ENCODE peak calls at places on chromosomes 1 and 21, in nine cellular contexts. V, A, C, Z, N, I, Q, H and R are unnamed samples.

GRCh38 chr1:29322861-29323585 is 86.7 kb downstream of the PTPRU start:
- DNase-seq in V (no peak), A (no peak), C (no peak), Z (no peak), N (no peak), I (no peak), Q (no peak), H (no peak), R (no peak)

GRCh38 chr1:160040481-160040880 is 8.7 kb upstream of the PIGM start:
- DNase-seq in V (no peak), A (no peak), C (no peak), Z (no peak), N (no peak), I (no peak), Q (no peak), H (no peak), R (no peak)

GRCh38 chr1:224641030-224641429 is 24.9 kb downstream of the CNIH3 start:
- DNase-seq in V (peak), A (peak), C (peak), Z (peak), N (no peak), I (peak), Q (peak), H (no peak), R (peak)

GRCh38 chr21:32653326-32653901 is 41.2 kb upstream of the CFAP298 start:
- DNase-seq in V (peak), A (peak), C (peak), Z (peak), N (peak), I (peak), Q (peak), H (peak), R (peak)

GRCh38 chr1:234393190-234393589 is 19.9 kb downstream of the COA6 start:
- DNase-seq in V (peak), A (no peak), C (no peak), Z (no peak), N (no peak), I (no peak), Q (no peak), H (no peak), R (no peak)

GRCh38 chr1:232009741-232010140 is 383.2 kb downstream of the DISC1 start:
- DNase-seq in V (no peak), A (no peak), C (no peak), Z (no peak), N (no peak), I (no peak), Q (no peak), H (no peak), R (no peak)

GRCh38 chr1:195791796-195792195 is 816.4 kb downstream of the KCNT2 start:
- DNase-seq in V (no peak), A (no peak), C (no peak), Z (no peak), N (peak), I (peak), Q (no peak), H (no peak), R (peak)

GRCh38 chr1:169588785-169589485 is 2.7 kb upstream of the F5 start:
- DNase-seq in V (no peak), A (no peak), C (no peak), Z (no peak), N (no peak), I (peak), Q (no peak), H (no peak), R (no peak)

GRCh38 chr1:230744382-230744781 is 2.8 kb upstream of the CAPN9 start:
- DNase-seq in V (no peak), A (no peak), C (no peak), Z (no peak), N (peak), I (peak), Q (no peak), H (no peak), R (no peak)

DNA sequence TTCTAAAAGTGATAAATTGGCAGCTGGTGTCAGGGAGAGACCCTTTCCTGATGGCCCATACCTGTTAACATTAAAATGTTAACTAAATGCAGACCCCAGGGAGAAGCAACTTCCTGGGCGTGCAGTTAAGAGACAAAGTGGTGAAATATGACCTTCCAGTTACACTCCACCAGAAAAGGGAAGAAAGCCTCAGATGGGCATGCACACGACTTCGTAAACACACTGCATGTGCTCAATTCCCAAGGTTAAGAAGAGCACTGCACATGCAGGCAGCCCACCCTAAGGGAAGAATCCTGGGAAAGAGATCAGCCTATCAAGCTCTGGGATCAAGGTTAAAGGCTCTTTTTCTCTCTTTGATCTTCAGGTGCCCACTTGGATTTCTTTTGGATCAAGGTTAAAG is 9.6 kb upstream of the GBP6 start:
- DNase-seq in V (no peak), A (no peak), C (no peak), Z (no peak), N (no peak), I (no peak), Q (no peak), H (no peak), R (no peak)
- H2AFZ ChIP-seq in V (no peak), A (no peak), C (no peak), Z (no peak), N (no peak), I (no peak), Q (no peak), H (no peak), R (no peak)

GRCh38 chr1:72636636-72637035 is 354.3 kb upstream of the NEGR1 start:
- DNase-seq in V (no peak), A (no peak), C (no peak), Z (no peak), N (no peak), I (no peak), Q (no peak), H (peak), R (no peak)

GRCh38 chr1:72635719-72636118 is 353.4 kb upstream of the NEGR1 start:
- DNase-seq in V (no peak), A (no peak), C (no peak), Z (no peak), N (peak), I (peak), Q (no peak), H (no peak), R (no peak)
- TF ChIP-seq EZH2phosphoT487 in V (no peak), A (no peak), C (no peak), Z (no peak), N (no peak), I (no peak), Q (no peak), H (no peak), R (no peak)

GRCh38 chr1:172697463-172698100 is 38.7 kb downstream of the FASLG start:
- DNase-seq in V (no peak), A (no peak), C (peak), Z (no peak), N (no peak), I (no peak), Q (no peak), H (no peak), R (no peak)
- H2AFZ ChIP-seq in V (peak), A (peak), C (peak), Z (peak), N (peak), I (peak), Q (no peak), H (peak), R (no peak)

GRCh38 chr21:34639882-34640788 is 25.2 kb upstream of the RCAN1 start:
- DNase-seq in V (no peak), A (no peak), C (no peak), Z (peak), N (peak), I (no peak), Q (no peak), H (no peak), R (no peak)

GRCh38 chr21:34635307-34635706 is 20.4 kb upstream of the RCAN1 start:
- DNase-seq in V (peak), A (peak), C (no peak), Z (no peak), N (no peak), I (no peak), Q (no peak), H (no peak), R (no peak)

GRCh38 chr21:34639250-34639649 is 24.3 kb upstream of the RCAN1 start:
- DNase-seq in V (no peak), A (no peak), C (no peak), Z (no peak), N (no peak), I (no peak), Q (no peak), H (no peak), R (no peak)

GRCh38 chr21:34640858-34641257 is 25.9 kb upstream of the RCAN1 start:
- DNase-seq in V (no peak), A (no peak), C (no peak), Z (no peak), N (peak), I (peak), Q (no peak), H (no peak), R (no peak)

GRCh38 chr21:34636961-34637360 is 22.0 kb upstream of the RCAN1 start:
- DNase-seq in V (no peak), A (no peak), C (no peak), Z (no peak), N (no peak), I (no peak), Q (no peak), H (no peak), R (no peak)
- TF ChIP-seq EZH2phosphoT487 in V (no peak), A (no peak), C (no peak), Z (no peak), N (no peak), I (no peak), Q (no peak), H (no peak), R (no peak)

DNA sequence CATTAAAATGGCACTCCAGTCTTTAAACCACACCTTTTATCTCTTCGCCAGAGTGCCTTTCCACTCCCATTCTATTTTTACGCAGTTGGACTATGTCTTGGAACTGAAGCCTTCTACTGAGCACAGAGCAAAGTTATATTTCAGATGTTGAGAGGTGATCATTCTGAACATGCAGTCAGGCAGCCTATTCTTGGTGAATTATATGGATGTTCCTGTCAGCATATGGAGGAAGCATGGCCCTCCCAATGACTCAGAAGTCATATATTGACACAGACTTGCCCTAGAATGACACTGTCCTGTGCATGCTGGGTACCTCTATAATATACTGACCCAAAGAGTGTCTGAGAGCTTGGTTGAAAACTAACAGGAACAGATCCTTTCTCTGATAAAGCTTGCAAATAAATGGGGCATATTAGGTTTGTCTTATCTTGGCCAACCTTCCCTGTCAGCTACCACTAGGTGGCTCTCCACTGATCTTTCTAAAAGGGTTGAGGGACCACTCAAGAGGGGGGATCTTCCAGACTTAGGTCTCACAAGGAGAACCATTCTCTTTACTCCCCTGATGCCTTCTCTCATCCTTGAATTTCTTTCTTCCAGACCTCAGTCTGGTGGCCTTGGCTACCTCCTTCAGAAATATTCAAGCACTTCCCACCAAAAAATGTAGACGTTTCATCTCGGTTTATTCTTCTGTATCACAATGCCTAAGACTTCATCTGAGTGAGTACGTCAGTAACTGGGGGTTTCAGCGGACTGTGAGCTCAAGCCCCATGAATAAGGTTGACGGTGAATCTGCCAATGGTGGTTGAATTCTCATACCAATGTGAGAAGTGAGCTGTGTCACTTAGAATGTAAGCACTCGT is 11.8 kb upstream of the ALG14 start:
- DNase-seq in V (peak), A (peak), C (peak), Z (no peak), N (peak), I (peak), Q (peak), H (peak), R (peak)
- H2AFZ ChIP-seq in V (peak), A (peak), C (no peak), Z (no peak), N (peak), I (peak), Q (peak), H (peak), R (no peak)

GRCh38 chr1:91828583-91829281 is 57.2 kb downstream of the TGFBR3 start:
- DNase-seq in V (no peak), A (no peak), C (no peak), Z (no peak), N (no peak), I (no peak), Q (no peak), H (no peak), R (no peak)

GRCh38 chr1:91829293-91830153 is 56.4 kb downstream of the TGFBR3 start:
- DNase-seq in V (no peak), A (no peak), C (no peak), Z (no peak), N (no peak), I (no peak), Q (no peak), H (no peak), R (no peak)

GRCh38 chr1:91827094-91828006 is 58.6 kb downstream of the TGFBR3 start:
- DNase-seq in V (no peak), A (no peak), C (no peak), Z (no peak), N (peak), I (no peak), Q (no peak), H (no peak), R (peak)

GRCh38 chr1:91826649-91827048 is 59.3 kb downstream of the TGFBR3 start:
- DNase-seq in V (no peak), A (no peak), C (no peak), Z (no peak), N (no peak), I (no peak), Q (no peak), H (no peak), R (no peak)

GRCh38 chr1:91828007-91828321 is 58.0 kb downstream of the TGFBR3 start:
- DNase-seq in V (no peak), A (no peak), C (no peak), Z (no peak), N (no peak), I (no peak), Q (no peak), H (no peak), R (peak)
- TF ChIP-seq EZH2phosphoT487 in V (no peak), A (no peak), C (no peak), Z (no peak), N (no peak), I (no peak), Q (no peak), H (no peak), R (no peak)

GRCh38 chr1:41449326-41449921 is 35.1 kb downstream of the EDN2 start:
- DNase-seq in V (no peak), A (no peak), C (no peak), Z (no peak), N (no peak), I (no peak), Q (no peak), H (no peak), R (no peak)

GRCh38 chr1:41447995-41448770 is 36.3 kb downstream of the EDN2 start:
- DNase-seq in V (no peak), A (no peak), C (no peak), Z (no peak), N (peak), I (no peak), Q (no peak), H (no peak), R (no peak)

GRCh38 chr1:41444796-41445195 is 39.7 kb downstream of the EDN2 start:
- DNase-seq in V (no peak), A (no peak), C (no peak), Z (no peak), N (no peak), I (no peak), Q (no peak), H (no peak), R (no peak)

GRCh38 chr1:41448831-41449230 is 35.7 kb downstream of the EDN2 start:
- DNase-seq in V (no peak), A (no peak), C (no peak), Z (no peak), N (peak), I (no peak), Q (no peak), H (no peak), R (no peak)

GRCh38 chr1:41446851-41447610 is 37.5 kb downstream of the EDN2 start:
- DNase-seq in V (no peak), A (no peak), C (no peak), Z (no peak), N (no peak), I (no peak), Q (no peak), H (no peak), R (no peak)
- H2AFZ ChIP-seq in V (no peak), A (no peak), C (no peak), Z (no peak), N (no peak), I (no peak), Q (no peak), H (no peak), R (no peak)

DNA sequence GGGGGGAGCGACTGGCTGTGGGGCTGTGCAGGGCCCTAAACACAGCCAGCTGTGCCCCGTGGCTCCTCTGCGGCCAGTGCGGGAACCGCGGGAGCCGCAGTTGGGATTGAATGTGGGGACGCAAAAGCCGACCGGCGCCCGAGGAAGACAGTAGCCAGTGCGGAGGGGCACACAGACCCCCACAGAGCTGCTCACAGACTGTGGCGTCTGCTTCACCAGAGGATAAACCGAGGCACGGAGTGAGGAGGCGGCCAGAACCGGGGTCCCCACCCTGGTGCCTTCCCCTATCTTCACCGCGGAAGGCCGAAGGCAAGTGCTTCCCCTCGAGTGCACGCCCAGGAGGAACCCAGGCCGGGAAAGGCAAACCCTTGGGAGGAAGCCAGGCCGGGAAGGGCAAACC is 8.7 kb upstream of the TMEM52 start:
- DNase-seq in V (no peak), A (no peak), C (no peak), Z (no peak), N (no peak), I (no peak), Q (no peak), H (no peak), R (peak)
- TF ChIP-seq EZH2phosphoT487 in V (no peak), A (no peak), C (no peak), Z (no peak), N (no peak), I (no peak), Q (no peak), H (no peak), R (no peak)

GRCh38 chr1:205214756-205215155 is 3.3 kb upstream of the DSTYK start:
- DNase-seq in V (no peak), A (no peak), C (peak), Z (no peak), N (no peak), I (no peak), Q (no peak), H (no peak), R (no peak)

GRCh38 chr1:205210876-205211838 is at the start of gene DSTYK:
- DNase-seq in V (peak), A (peak), C (peak), Z (peak), N (peak), I (peak), Q (peak), H (peak), R (peak)

GRCh38 chr1:205216588-205216987 is 5.1 kb upstream of the DSTYK start:
- DNase-seq in V (peak), A (no peak), C (no peak), Z (no peak), N (no peak), I (no peak), Q (no peak), H (no peak), R (no peak)

GRCh38 chr1:205208805-205209204 is 2.7 kb downstream of the DSTYK start:
- DNase-seq in V (no peak), A (no peak), C (no peak), Z (no peak), N (no peak), I (no peak), Q (no peak), H (no peak), R (no peak)

DNA sequence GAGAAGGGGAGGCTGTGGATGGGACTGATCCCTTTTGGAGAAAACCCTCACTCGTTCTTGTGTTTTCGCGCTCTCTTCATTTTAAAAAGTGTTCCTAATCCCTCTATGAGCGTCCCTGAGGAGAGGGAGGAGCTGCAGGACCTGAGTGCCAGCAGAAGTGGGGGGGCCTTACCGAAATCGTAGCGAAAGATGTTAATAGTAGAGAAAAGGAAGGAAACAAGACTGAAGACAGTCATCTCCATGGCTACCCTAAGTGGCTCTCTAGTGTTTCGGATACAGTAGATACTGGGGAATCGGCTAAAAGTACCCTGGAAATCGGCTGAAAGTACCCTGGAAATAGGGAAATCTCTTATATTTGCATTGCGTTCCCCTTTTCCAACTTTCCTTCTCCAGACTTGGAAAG is 338 bp upstream of the DSTYK start:
- DNase-seq in V (no peak), A (no peak), C (no peak), Z (no peak), N (no peak), I (no peak), Q (no peak), H (no peak), R (no peak)
- H2AFZ ChIP-seq in V (peak), A (peak), C (peak), Z (peak), N (peak), I (peak), Q (peak), H (peak), R (peak)

DNA sequence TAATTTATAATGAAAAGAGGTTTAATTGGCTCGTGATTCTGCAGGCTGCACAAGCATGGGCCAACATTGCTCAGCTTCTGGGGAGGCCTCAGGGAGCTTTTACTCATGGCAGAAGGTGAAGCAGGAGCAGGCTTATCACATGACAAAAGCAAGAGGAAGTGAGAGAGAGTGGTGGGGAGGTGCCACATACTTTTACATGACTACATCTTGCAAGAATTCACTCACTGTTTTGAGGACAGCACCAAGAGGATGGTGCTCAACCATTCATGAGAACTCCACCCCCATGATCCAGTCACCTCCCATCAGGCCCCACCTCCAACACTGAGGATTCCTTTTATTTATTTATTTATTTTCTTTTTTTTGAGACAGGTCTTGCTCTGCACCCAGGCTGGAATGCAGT is 5.5 kb upstream of the PLEKHM2 start:
- DNase-seq in V (peak), A (no peak), C (peak), Z (peak), N (peak), I (peak), Q (peak), H (no peak), R (peak)
- TF ChIP-seq EZH2phosphoT487 in V (no peak), A (no peak), C (no peak), Z (no peak), N (no peak), I (no peak), Q (no peak), H (no peak), R (no peak)